ENCODE peak calls at places on chromosomes 13 and 19, in four cellular contexts. R is left ventricle myocardium inferior, T is keratinocyte, L is lung. N is an unnamed sample.

GRCh38 chr19:49020342-49020741 is 3.5 kb upstream of the LHB start:
- DNase-seq in R (no peak), L (no peak), T (no peak), N (no peak)

GRCh38 chr19:49690073-49690655 is 752 bp upstream of the CPT1C start:
- DNase-seq in L (no peak), R (no peak), T (no peak), N (no peak)

GRCh38 chr19:28980236-28980868 is 232.6 kb downstream of the UQCRFS1 start:
- DNase-seq in T (no peak), L (no peak), R (no peak), N (no peak)

GRCh38 chr13:114116734-114117133 is 15.7 kb downstream of the RASA3 start:
- DNase-seq in L (no peak), T (no peak), R (no peak), N (no peak)

GRCh38 chr19:5317321-5317720 is 23.3 kb downstream of the PTPRS start:
- DNase-seq in L (no peak), R (no peak), T (no peak), N (no peak)

GRCh38 chr13:76812971-76813691 is 73.1 kb downstream of the KCTD12 start:
- DNase-seq in L (no peak), R (peak; percentile 68), T (no peak), N (peak; percentile 28)

GRCh38 chr19:34222386-34222785 is 32.0 kb upstream of the GARRE1 start:
- DNase-seq in R (no peak), T (no peak), L (no peak), N (no peak)

GRCh38 chr19:36771275-36772231 is 1.1 kb downstream of the ZNF850 start:
- DNase-seq in R (peak; percentile 70), T (no peak), L (peak; percentile 53), N (no peak)

GRCh38 chr19:2309734-2310362 is 1.9 kb upstream of the LINGO3 start:
- DNase-seq in T (no peak), L (no peak), R (no peak), N (peak; percentile 56)

GRCh38 chr13:49303533-49304252 is 56.0 kb downstream of the CDADC1 start:
- DNase-seq in R (no peak), L (no peak), T (no peak), N (no peak)

GRCh38 chr19:43950834-43951626 is at the start of gene ZNF221:
- DNase-seq in R (peak; percentile 87), L (peak; percentile 92), T (peak; percentile 89), N (peak; percentile 97)
- TF ChIP-seq CTCF in R (peak; percentile 64), L (no peak), T (peak; percentile 55), N (no peak)

GRCh38 chr19:42113641-42114348 is 18.5 kb downstream of the POU2F2 start:
- DNase-seq in T (peak; percentile 97), R (no peak), L (no peak), N (peak; percentile 97)

GRCh38 chr19:42116308-42117075 is 15.8 kb downstream of the POU2F2 start:
- DNase-seq in L (no peak), R (no peak), T (no peak), N (no peak)

GRCh38 chr19:42115705-42116104 is 16.5 kb downstream of the POU2F2 start:
- DNase-seq in R (no peak), L (no peak), T (no peak), N (no peak)

GRCh38 chr19:42114412-42114811 is 17.8 kb downstream of the POU2F2 start:
- DNase-seq in L (no peak), R (no peak), T (no peak), N (no peak)

GRCh38 chr19:42115219-42115618 is 17.0 kb downstream of the POU2F2 start:
- DNase-seq in T (no peak), L (no peak), R (no peak), N (no peak)
- TF ChIP-seq CTCF in T (no peak), L (no peak), R (no peak), N (no peak)

GRCh38 chr13:65613004-65613403 is 1617.1 kb downstream of the PCDH9 start:
- DNase-seq in R (no peak), T (no peak), L (no peak), N (no peak)
- TF ChIP-seq CTCF in R (no peak), T (no peak), L (no peak), N (peak; percentile 22)

GRCh38 chr13:39417131-39417530 is 185.9 kb downstream of the LHFPL6 start:
- DNase-seq in R (no peak), T (no peak), L (no peak), N (peak; percentile 6)
- TF ChIP-seq CTCF in R (peak; percentile 38), T (no peak), L (no peak), N (no peak)

DNA sequence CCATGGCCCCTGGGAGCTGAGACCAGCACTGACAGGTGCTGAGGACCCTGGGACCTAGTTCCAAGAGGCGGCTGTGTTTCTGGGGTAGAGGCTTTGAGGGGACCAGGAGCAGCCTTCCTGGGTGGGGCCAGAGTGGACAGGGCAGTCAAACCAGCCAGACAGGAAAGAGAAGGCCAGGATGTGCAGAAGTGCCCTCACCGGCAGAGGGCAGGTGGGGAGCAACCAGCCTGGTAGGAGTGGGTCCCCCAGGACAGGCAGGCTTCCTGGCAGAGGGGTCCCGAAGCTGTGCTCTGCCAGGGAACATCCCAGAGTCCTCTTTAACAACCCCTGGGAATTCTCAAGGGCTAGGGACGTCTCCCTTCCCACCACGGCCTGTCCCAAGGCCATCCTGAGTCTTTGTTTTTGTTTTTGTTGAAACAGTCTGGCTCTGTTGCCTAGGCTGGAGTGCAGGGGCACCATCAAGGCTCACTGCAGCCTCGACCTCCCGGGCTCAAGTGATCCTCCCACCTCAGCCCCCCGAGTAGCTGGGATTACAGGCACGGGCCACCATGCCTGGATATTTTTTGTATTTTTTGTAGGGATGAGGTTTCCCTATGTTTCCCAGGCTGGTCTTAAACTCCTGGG is 3.0 kb upstream of the HIPK4 start:
- DNase-seq in T (no peak), R (no peak), L (peak; percentile 50), N (peak; percentile 25)
- TF ChIP-seq CTCF in T (peak; percentile 82), R (peak; percentile 46), L (peak; percentile 9), N (peak; percentile 36)

GRCh38 chr13:30158774-30159445 is 148.4 kb downstream of the KATNAL1 start:
- DNase-seq in R (no peak), T (no peak), L (no peak), N (peak; percentile 42)
- TF ChIP-seq CTCF in R (no peak), T (peak; percentile 64), L (no peak), N (peak; percentile 29)

DNA sequence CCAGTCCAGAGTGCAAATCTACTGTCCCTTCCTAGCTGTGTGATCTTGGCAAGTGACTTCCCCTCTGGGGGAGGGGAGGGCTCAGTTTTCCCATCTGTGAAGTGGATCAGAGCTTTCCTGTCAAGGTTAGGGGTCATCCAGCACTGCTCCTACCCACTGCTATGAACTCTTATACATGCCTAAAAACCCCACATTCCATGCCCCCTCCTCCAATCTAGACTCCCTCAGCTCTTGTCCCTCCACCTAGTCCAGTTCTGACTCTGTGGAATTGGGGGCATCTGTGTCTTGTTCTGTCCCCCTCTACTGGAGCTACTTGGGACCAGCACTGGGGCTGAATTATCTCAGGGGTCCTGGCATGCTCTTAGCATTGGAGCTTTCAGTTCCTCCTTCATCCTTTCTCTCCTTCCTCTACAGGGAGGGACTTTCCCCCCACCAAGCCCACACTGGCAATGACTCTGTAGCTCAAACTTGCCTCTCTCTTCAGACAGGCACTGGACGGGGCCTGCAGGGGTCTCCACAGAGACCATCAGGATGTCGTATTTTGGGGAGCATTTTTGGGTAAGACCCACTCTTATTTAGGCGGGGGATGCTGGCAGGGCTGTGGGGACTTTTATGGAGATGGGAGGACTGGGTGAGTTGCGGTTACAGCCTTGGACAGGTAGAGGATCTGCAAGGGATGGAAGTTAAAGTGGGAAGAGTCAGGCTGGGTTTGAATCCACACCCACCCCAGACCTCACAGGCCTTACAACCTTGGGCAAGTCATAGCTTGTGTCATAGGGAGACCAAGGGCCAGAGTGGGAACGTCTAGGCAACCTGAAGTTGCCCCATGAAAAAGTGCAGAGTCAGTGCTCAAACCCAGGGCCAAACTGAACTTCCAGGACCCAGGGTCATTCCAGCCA is 3.6 kb downstream of the FCHO1 start:
- DNase-seq in T (no peak), R (no peak), L (no peak), N (peak; percentile 62)
- TF ChIP-seq CTCF in T (no peak), R (no peak), L (no peak), N (no peak)

GRCh38 chr19:57321164-57321563 is 892 bp downstream of the ZNF543 start:
- DNase-seq in L (no peak), R (no peak), T (no peak), N (no peak)

GRCh38 chr19:57319869-57320179 is 448 bp upstream of the ZNF543 start:
- DNase-seq in L (no peak), R (no peak), T (no peak), N (no peak)

GRCh38 chr19:57321746-57322145 is 1.5 kb downstream of the ZNF543 start:
- DNase-seq in T (no peak), R (no peak), L (no peak), N (no peak)

GRCh38 chr19:57317503-57317902 is 2.8 kb upstream of the ZNF543 start:
- DNase-seq in T (no peak), R (no peak), L (no peak), N (no peak)

DNA sequence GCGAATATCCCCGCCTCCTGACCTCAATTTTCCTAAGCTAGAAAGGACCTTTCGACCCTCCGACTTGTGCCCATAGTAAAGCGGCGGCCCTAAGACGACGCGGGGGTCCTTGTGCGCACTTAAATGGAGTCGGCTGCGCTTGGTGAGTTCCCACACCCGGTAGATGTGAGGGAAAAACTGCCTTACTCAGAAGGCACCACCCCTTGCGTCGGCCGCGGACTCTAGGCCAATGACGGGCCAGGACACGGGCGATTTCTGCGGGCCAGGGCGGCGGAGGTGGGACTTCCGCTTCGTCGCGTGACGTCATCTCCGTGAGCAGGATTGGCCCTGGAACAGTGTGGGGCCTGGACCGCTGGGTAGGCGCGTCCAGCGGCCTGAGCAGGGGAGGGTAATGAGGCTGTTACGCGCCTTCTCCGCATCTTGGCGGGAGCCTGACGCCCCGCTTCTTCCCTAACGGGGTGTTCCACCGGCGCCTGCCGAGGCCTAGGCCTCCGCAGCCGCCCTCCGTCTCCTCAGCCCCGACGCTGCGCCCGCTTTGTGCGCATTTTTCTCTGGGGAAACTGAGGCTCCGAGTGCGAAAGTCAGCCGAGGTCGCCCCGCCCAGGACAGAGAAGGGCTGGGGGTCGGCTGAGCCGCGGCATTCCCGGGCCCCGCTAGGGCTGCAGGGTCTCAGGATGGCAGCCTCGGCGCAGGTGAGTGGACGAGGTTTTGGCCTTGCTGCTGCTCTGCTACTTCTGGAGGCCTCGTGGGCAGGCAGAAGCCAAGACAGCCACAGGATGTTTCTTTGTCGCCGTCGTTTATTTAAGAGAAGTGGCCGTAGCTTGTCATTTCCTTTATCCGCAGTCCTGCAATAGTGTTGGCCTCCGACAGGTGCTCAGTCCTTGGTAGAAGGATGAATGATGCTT is at the start of gene ZNF543:
- DNase-seq in T (no peak), R (peak; percentile 97), L (peak; percentile 94), N (peak; percentile 98)
- TF ChIP-seq CTCF in T (no peak), R (no peak), L (no peak), N (no peak)

GRCh38 chr13:23956106-23956505 is 58.8 kb upstream of the C1QTNF9B start:
- DNase-seq in L (no peak), T (peak; percentile 49), R (no peak), N (peak; percentile 69)
- TF ChIP-seq CTCF in L (no peak), T (no peak), R (no peak), N (no peak)

N was measured in MCF 10A.